ENCODE peak calls at places on chromosomes 11 and 22, in four cellular contexts. One of them, this sample, is unnamed.

GRCh38 chr11:17684550-17684949 is 34.8 kb upstream of the MYOD1 start:
- DNase-seq in stimulated activated CD4-positive, alpha-beta T cell treated with anti-CD3 and anti-CD28 coated beads, Interleukin-1b, Interleukin-23, amount 100 ng/mL, for 1 hour: no peak
- DNase-seq in nephron progenitor cell: no peak
- DNase-seq in stromal cell of bone marrow: no peak
- DNase-seq in this sample: no peak

GRCh38 chr11:15795378-15795777 is 561.0 kb downstream of the SOX6 start:
- DNase-seq in nephron progenitor cell: no peak
- DNase-seq in stromal cell of bone marrow: no peak
- DNase-seq in stimulated activated CD4-positive, alpha-beta T cell treated with anti-CD3 and anti-CD28 coated beads, Interleukin-1b, Interleukin-23, amount 100 ng/mL, for 1 hour: no peak
- DNase-seq in this sample: no peak

GRCh38 chr11:66912963-66913362 is 45.2 kb downstream of the PC start:
- DNase-seq in stromal cell of bone marrow: no peak
- DNase-seq in stimulated activated CD4-positive, alpha-beta T cell treated with anti-CD3 and anti-CD28 coated beads, Interleukin-1b, Interleukin-23, amount 100 ng/mL, for 1 hour: no peak
- DNase-seq in nephron progenitor cell: no peak
- DNase-seq in this sample: no peak

GRCh38 chr11:120815260-120816100 is 208.4 kb upstream of the TBCEL start:
- DNase-seq in stromal cell of bone marrow: no peak
- DNase-seq in stimulated activated CD4-positive, alpha-beta T cell treated with anti-CD3 and anti-CD28 coated beads, Interleukin-1b, Interleukin-23, amount 100 ng/mL, for 1 hour: no peak
- DNase-seq in nephron progenitor cell: peak
- DNase-seq in this sample: no peak

GRCh38 chr22:26462971-26463661 is 20.5 kb downstream of the HPS4 start:
- DNase-seq in nephron progenitor cell: peak
- DNase-seq in stromal cell of bone marrow: no peak
- DNase-seq in stimulated activated CD4-positive, alpha-beta T cell treated with anti-CD3 and anti-CD28 coated beads, Interleukin-1b, Interleukin-23, amount 100 ng/mL, for 1 hour: no peak
- DNase-seq in this sample: no peak

GRCh38 chr11:58592760-58593472 is 14.1 kb downstream of the ZFP91 start:
- DNase-seq in stimulated activated CD4-positive, alpha-beta T cell treated with anti-CD3 and anti-CD28 coated beads, Interleukin-1b, Interleukin-23, amount 100 ng/mL, for 1 hour: no peak
- DNase-seq in stromal cell of bone marrow: no peak
- DNase-seq in nephron progenitor cell: no peak
- DNase-seq in this sample: no peak

GRCh38 chr11:12242071-12242672 is 131.8 kb downstream of the MICAL2 start:
- DNase-seq in stromal cell of bone marrow: no peak
- DNase-seq in stimulated activated CD4-positive, alpha-beta T cell treated with anti-CD3 and anti-CD28 coated beads, Interleukin-1b, Interleukin-23, amount 100 ng/mL, for 1 hour: no peak
- DNase-seq in nephron progenitor cell: no peak
- DNase-seq in this sample: no peak

GRCh38 chr22:27377501-27377900 is 424.1 kb downstream of the MN1 start:
- DNase-seq in stromal cell of bone marrow: no peak
- DNase-seq in stimulated activated CD4-positive, alpha-beta T cell treated with anti-CD3 and anti-CD28 coated beads, Interleukin-1b, Interleukin-23, amount 100 ng/mL, for 1 hour: no peak
- DNase-seq in nephron progenitor cell: no peak
- DNase-seq in this sample: no peak

This sample was measured in HS-5.